ENCODE peak calls at places on chromosomes 16 and 17, in four cellular contexts. I is NCI-H187; V is stimulated activated CD8-positive, alpha-beta memory T cell treated with anti-CD3 and anti-CD28 coated beads, Interleukin-15, amount 100 ng/mL, for 1 hour; C is LoVo. X is an unnamed sample.

GRCh38 chr17:32310927-32311568 is 30.9 kb downstream of the C17orf75 start:
- DNase-seq in C (no peak), V (no peak), I (no peak), X (no peak)

GRCh38 chr17:4536742-4537411 is 18.3 kb downstream of the MYBBP1A start:
- DNase-seq in I (no peak), C (no peak), V (no peak), X (no peak)

GRCh38 chr16:73185737-73186136 is 137.8 kb upstream of the ZFHX3 start:
- DNase-seq in V (no peak), I (no peak), C (no peak), X (no peak)

GRCh38 chr16:87431926-87432325 is 39.8 kb downstream of the MAP1LC3B start:
- DNase-seq in I (no peak), V (no peak), C (no peak), X (no peak)

GRCh38 chr17:79515646-79516604 is 94.9 kb downstream of the RBFOX3 start:
- DNase-seq in I (no peak), V (no peak), C (no peak), X (no peak)

GRCh38 chr17:11006530-11006929 is 168.6 kb upstream of the PIRT start:
- DNase-seq in V (no peak), I (no peak), C (no peak), X (no peak)

GRCh38 chr17:60888812-60889709 is 211.4 kb downstream of the BCAS3 start:
- DNase-seq in I (no peak), V (no peak), C (no peak), X (no peak)

GRCh38 chr17:79627184-79627765 is 16.4 kb upstream of the RBFOX3 start:
- DNase-seq in I (no peak), C (no peak), V (no peak), X (no peak)

GRCh38 chr16:4846503-4846900 is 586 bp downstream of the GLYR1 start:
- DNase-seq in V (no peak), I (no peak), C (peak; percentile 23), X (no peak)

GRCh38 chr16:81560979-81561657 is 116.5 kb downstream of the CMIP start:
- DNase-seq in I (no peak), V (no peak), C (no peak), X (no peak)

GRCh38 chr17:57871863-57872262 is 22.0 kb upstream of the MRPS23 start:
- DNase-seq in C (no peak), V (no peak), I (no peak), X (no peak)

GRCh38 chr17:50707296-50708049 is at the start of gene ANKRD40:
- DNase-seq in I (peak; percentile 66), V (peak; percentile 85), C (peak; percentile 90), X (peak; percentile 97)

GRCh38 chr16:23607740-23608139 is 11.6 kb upstream of the NDUFAB1 start:
- DNase-seq in I (no peak), V (no peak), C (no peak), X (no peak)

GRCh38 chr17:5019475-5019956 is 15.7 kb downstream of the SLC52A1 start:
- DNase-seq in V (no peak), I (no peak), C (no peak), X (no peak)

GRCh38 chr16:89721644-89722391 is 481 bp downstream of the ZNF276 start:
- DNase-seq in V (peak; percentile 75), C (peak; percentile 48), I (no peak), X (no peak)

GRCh38 chr16:75287708-75288107 is 36.3 kb upstream of the BCAR1 start:
- DNase-seq in I (no peak), V (no peak), C (no peak), X (no peak)

GRCh38 chr17:4534928-4535666 is 20.1 kb downstream of the MYBBP1A start:
- DNase-seq in I (no peak), V (no peak), C (no peak), X (no peak)

GRCh38 chr16:3650631-3651265 is 3.7 kb upstream of the DNASE1 start:
- DNase-seq in V (no peak), C (no peak), I (no peak), X (no peak)

GRCh38 chr16:77480671-77481315 is 46.0 kb upstream of the ADAMTS18 start:
- DNase-seq in C (no peak), V (no peak), I (no peak), X (no peak)

GRCh38 chr16:77297996-77298637 is 98.9 kb downstream of the SYCE1L start:
- DNase-seq in V (no peak), I (no peak), C (peak; percentile 15), X (no peak)

GRCh38 chr17:57588086-57588485 is 157.0 kb downstream of the CCDC182 start:
- DNase-seq in I (no peak), C (no peak), V (no peak), X (no peak)

GRCh38 chr16:67543582-67543981 is 15.0 kb downstream of the RIPOR1 start:
- DNase-seq in V (no peak), C (no peak), I (no peak), X (no peak)

GRCh38 chr17:72342582-72343527 is 222.0 kb downstream of the SOX9 start:
- DNase-seq in C (no peak), V (no peak), I (no peak), X (no peak)

GRCh38 chr16:85641776-85642176 is 28.7 kb downstream of the GSE1 start:
- DNase-seq in I (no peak), V (no peak), C (no peak), X (no peak)

GRCh38 chr16:89442588-89442987 is 47.8 kb downstream of the ANKRD11 start:
- DNase-seq in C (no peak), V (no peak), I (no peak), X (no peak)

GRCh38 chr16:75621170-75621477 is 2.0 kb downstream of the ADAT1 start:
- DNase-seq in C (no peak), V (no peak), I (no peak), X (no peak)

GRCh38 chr16:9408297-9408696 is 316.9 kb downstream of the HAPSTR1 start:
- DNase-seq in I (no peak), V (no peak), C (no peak), X (no peak)

GRCh38 chr17:80152057-80152831 is 5.3 kb upstream of the EIF4A3 start:
- DNase-seq in I (no peak), V (no peak), C (no peak), X (no peak)

GRCh38 chr17:7716299-7716886 is 1.2 kb upstream of the DNAH2 start:
- DNase-seq in V (no peak), C (no peak), I (no peak), X (no peak)

GRCh38 chr16:774086-775001 is 13.8 kb downstream of the MSLN start:
- DNase-seq in I (no peak), C (no peak), V (no peak), X (no peak)

GRCh38 chr17:82689077-82689476 is 9.4 kb downstream of the RAB40B start:
- DNase-seq in I (no peak), V (no peak), C (no peak), X (no peak)

GRCh38 chr16:15822957-15823356 is 33.9 kb downstream of the MYH11 start:
- DNase-seq in C (no peak), I (no peak), V (no peak), X (no peak)

GRCh38 chr17:45319239-45319703 is 2.5 kb upstream of the MAP3K14 start:
- DNase-seq in C (peak; percentile 70), I (no peak), V (no peak), X (no peak)

GRCh38 chr16:73329363-73330306 is 281.7 kb upstream of the ZFHX3 start:
- DNase-seq in I (no peak), C (no peak), V (no peak), X (peak; percentile 6)

GRCh38 chr17:21058098-21058893 is 15.5 kb upstream of the USP22 start:
- DNase-seq in V (no peak), C (no peak), I (no peak), X (peak; percentile 58)

GRCh38 chr17:63370696-63371095 is 75.4 kb downstream of the CYB561 start:
- DNase-seq in I (no peak), C (no peak), V (no peak), X (no peak)

GRCh38 chr16:79954920-79955705 is 354.6 kb upstream of the MAF start:
- DNase-seq in I (no peak), C (no peak), V (no peak), X (no peak)

X was measured in COLO829.